ENCODE peak calls at places on chromosomes 3 and 15, in seven cellular contexts. E, A, I, X, P, G and M are unnamed samples.

GRCh38 chr3:49721165-49721860 is 1.8 kb upstream of the AMIGO3 start:
- DNase-seq in X (no peak), A (no peak), G (no peak), P (no peak), E (no peak), I (no peak), M (no peak)

GRCh38 chr15:53962646-53963561 is 15.3 kb upstream of the UNC13C start:
- DNase-seq in X (peak; percentile 40), G (peak; percentile 25), P (no peak), I (no peak), A (peak; percentile 30), E (peak; percentile 30), M (no peak)

GRCh38 chr15:65054333-65055200 is 9.4 kb downstream of the SLC51B start:
- DNase-seq in A (peak; percentile 79), G (peak; percentile 48), P (no peak), E (peak; percentile 63), X (peak; percentile 76), I (peak; percentile 73), M (peak; percentile 68)

GRCh38 chr3:25663324-25664065 is 1.2 kb downstream of the TOP2B start:
- DNase-seq in I (peak; percentile 48), X (peak; percentile 61), P (no peak), E (peak; percentile 18), G (no peak), A (no peak), M (peak; percentile 24)

GRCh38 chr3:194205675-194206133 is 69.8 kb downstream of the HES1 start:
- DNase-seq in E (no peak), X (peak; percentile 73), G (no peak), A (peak; percentile 50), P (no peak), I (no peak), M (no peak)

GRCh38 chr3:155744626-155745324 is at the start of gene PLCH1:
- DNase-seq in P (peak; percentile 80), A (peak; percentile 94), E (peak; percentile 83), I (peak; percentile 76), X (peak; percentile 96), G (peak; percentile 12), M (peak; percentile 40)

GRCh38 chr15:51816615-51817014 is 12.8 kb upstream of the TMOD3 start:
- DNase-seq in I (no peak), E (no peak), P (no peak), G (no peak), X (no peak), A (no peak), M (no peak)

GRCh38 chr3:181631901-181632300 is 79.8 kb upstream of the SOX2 start:
- DNase-seq in A (no peak), I (no peak), E (no peak), G (no peak), X (no peak), P (no peak), M (no peak)

GRCh38 chr15:63232943-63233342 is 43.5 kb downstream of the RAB8B start:
- DNase-seq in P (no peak), G (peak; percentile 85), I (peak; percentile 40), A (no peak), E (no peak), X (no peak), M (peak; percentile 19)

GRCh38 chr3:45414823-45415222 is 26.4 kb downstream of the LARS2 start:
- DNase-seq in X (no peak), I (no peak), P (no peak), G (no peak), A (no peak), E (no peak), M (no peak)

GRCh38 chr3:72900048-72900447 is 12.2 kb downstream of the GXYLT2 start:
- DNase-seq in I (no peak), E (no peak), X (no peak), P (no peak), G (no peak), A (no peak), M (no peak)
- H2BK120ac ChIP-seq in I (no peak overlapping the region), E (no peak overlapping the region), X (no peak overlapping the region), P (no peak overlapping the region), G (no peak overlapping the region), A (no peak overlapping the region), M (no peak overlapping the region)

GRCh38 chr15:83475551-83475950 is 28.4 kb downstream of the SH3GL3 start:
- DNase-seq in I (peak; percentile 4), P (no peak), G (peak; percentile 8), E (peak; percentile 15), A (no peak), X (peak; percentile 95), M (peak; percentile 12)
- H2BK120ac ChIP-seq in I (no peak overlapping the region), P (no peak overlapping the region), G (no peak overlapping the region), E (no peak overlapping the region), A (no peak overlapping the region), X (no peak overlapping the region), M (no peak overlapping the region)

GRCh38 chr3:5217824-5218595 is 30.5 kb downstream of the EDEM1 start:
- DNase-seq in E (no peak), X (no peak), G (no peak), A (no peak), I (no peak), P (no peak), M (peak; percentile 51)
- H2BK120ac ChIP-seq in E (no peak overlapping the region), X (no peak overlapping the region), G (no peak overlapping the region), A (no peak overlapping the region), I (no peak overlapping the region), P (no peak overlapping the region), M (no peak overlapping the region)

DNA sequence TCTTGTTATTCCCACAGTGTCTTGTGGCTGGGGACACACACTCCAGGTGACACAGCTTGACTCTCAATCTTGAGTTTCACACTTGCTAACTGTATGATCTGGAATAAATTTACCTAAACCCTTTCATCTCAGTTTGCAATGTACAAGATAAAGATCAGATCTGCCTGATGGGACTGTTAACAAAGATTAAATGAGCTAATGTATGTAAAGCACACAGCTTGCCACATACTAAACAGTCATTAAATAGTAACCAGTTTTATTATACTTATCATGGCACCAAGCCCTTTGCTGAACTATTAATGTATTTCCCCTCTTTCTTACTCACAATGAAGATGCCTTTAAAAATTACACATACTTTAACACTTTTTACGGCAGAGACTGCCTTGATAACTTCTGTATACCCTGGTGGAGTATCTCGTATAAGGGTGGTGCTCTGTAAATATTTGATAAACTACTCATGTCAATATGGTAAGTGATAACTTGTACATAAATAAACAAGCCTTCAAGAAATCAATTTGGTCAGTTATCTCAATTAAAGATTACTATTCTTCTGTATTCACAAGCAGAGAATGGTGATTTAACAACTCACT is 184.5 kb downstream of the STAG1 start:
- DNase-seq in I (no peak), X (peak; percentile 26), E (no peak), A (no peak), G (no peak), P (no peak), M (no peak)
- H2BK120ac ChIP-seq in I (no peak overlapping the region), X (no peak overlapping the region), E (no peak overlapping the region), A (no peak overlapping the region), G (no peak overlapping the region), P (no peak overlapping the region), M (no peak overlapping the region)

DNA sequence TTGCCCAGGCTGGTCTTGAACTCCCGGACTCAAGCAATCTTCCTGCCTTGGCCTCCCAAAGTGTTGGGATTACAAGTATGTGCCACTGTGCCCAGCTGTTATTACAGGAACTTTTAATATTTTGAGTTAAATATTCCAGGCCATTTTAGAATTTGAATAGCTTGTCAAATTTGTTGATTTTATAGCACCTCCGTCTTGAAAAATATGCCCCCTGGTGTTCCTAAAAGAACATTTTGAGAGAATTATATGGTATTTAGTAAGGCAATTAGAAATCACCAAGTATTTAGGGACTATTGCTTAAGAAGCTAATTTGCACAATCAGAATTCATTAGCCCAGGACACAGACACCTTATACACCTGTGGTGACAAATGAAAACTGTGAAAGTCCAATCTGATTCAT is 23.7 kb downstream of the PDE8A start:
- DNase-seq in E (no peak), P (no peak), A (no peak), X (no peak), I (no peak), G (no peak), M (no peak)
- H2BK120ac ChIP-seq in E (no peak overlapping the region), P (no peak overlapping the region), A (no peak overlapping the region), X (no peak overlapping the region), I (no peak overlapping the region), G (no peak overlapping the region), M (no peak overlapping the region)

GRCh38 chr15:34056921-34057320 is 17.9 kb upstream of the AVEN start:
- DNase-seq in E (no peak), P (no peak), A (no peak), X (no peak), G (peak; percentile 53), I (no peak), M (no peak)
- H2BK120ac ChIP-seq in E (no peak overlapping the region), P (no peak overlapping the region), A (no peak overlapping the region), X (no peak overlapping the region), G (no peak overlapping the region), I (no peak overlapping the region), M (peak overlapping the region; percentile 96)

GRCh38 chr3:100108464-100109079 is 5.7 kb downstream of the FILIP1L start:
- DNase-seq in I (no peak), X (no peak), P (no peak), E (no peak), G (peak; percentile 34), A (no peak), M (no peak)
- H2BK120ac ChIP-seq in I (no peak overlapping the region), X (no peak overlapping the region), P (no peak overlapping the region), E (no peak overlapping the region), G (no peak overlapping the region), A (no peak overlapping the region), M (no peak overlapping the region)

DNA sequence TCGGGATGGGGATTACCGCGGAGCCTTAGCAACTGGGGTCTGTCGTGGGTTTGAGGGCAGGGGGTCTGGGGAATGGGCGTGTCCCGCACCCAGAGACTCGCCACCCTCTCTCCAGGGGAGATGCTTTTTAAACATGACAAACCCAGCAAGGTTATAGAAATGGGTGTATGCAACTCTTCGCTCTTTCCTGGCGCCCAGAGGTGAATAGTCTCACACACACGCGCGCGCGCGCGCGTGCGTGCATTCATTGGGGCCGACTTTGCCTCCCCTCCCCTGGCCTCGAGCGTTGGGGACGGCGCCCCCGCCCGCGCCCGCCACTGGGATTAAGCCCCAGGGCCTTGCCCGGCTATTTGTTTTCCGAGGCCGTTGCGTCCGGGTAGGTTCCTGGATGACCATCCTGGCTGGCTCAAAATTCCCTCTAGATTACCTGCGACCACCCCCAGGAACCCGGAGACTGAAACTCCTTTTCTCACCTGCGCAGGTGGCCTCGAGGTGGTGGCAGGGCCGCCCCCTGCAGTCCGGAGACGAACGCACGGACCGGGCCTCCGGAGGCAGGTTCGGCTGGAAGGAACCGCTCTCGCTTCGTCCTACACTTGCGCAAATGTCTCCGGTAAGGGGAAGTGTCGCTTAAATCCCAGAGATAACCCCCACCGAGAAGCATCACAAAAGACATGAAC is 777 bp downstream of the GPR160 start:
- DNase-seq in A (peak; percentile 77), X (peak; percentile 61), I (peak; percentile 10), P (peak; percentile 36), G (peak; percentile 50), E (no peak), M (no peak)
- H2BK120ac ChIP-seq in A (no peak overlapping the region), X (no peak overlapping the region), I (no peak overlapping the region), P (no peak overlapping the region), G (no peak overlapping the region), E (no peak overlapping the region), M (no peak overlapping the region)